ENCODE peak calls at places on chromosome 7, in six cellular contexts. One of them, this sample, is unnamed.

GRCh38 chr7:31549621-31550020 is 35.7 kb downstream of the ITPRID1 start:
- DNase-seq in PC-3: peak; percentile 83
- DNase-seq in cardiac muscle cell: no peak
- DNase-seq in AG10803: no peak
- DNase-seq in kidney epithelial cell: no peak
- DNase-seq in astrocyte of the spinal cord: no peak
- DNase-seq in this sample: no peak

GRCh38 chr7:88545663-88546062 is 213.8 kb upstream of the ZNF804B start:
- DNase-seq in kidney epithelial cell: no peak
- DNase-seq in PC-3: no peak
- DNase-seq in astrocyte of the spinal cord: no peak
- DNase-seq in AG10803: no peak
- DNase-seq in cardiac muscle cell: no peak
- DNase-seq in this sample: no peak

GRCh38 chr7:116630932-116631449 is 41.0 kb upstream of the MET start:
- DNase-seq in cardiac muscle cell: no peak
- DNase-seq in kidney epithelial cell: peak; percentile 95
- DNase-seq in PC-3: peak; percentile 83
- DNase-seq in astrocyte of the spinal cord: peak; percentile 90
- DNase-seq in AG10803: peak; percentile 82
- DNase-seq in this sample: peak; percentile 98

GRCh38 chr7:150828384-150828783 is 23.9 kb upstream of the AOC1 start:
- DNase-seq in cardiac muscle cell: no peak
- DNase-seq in astrocyte of the spinal cord: no peak
- DNase-seq in PC-3: no peak
- DNase-seq in kidney epithelial cell: no peak
- DNase-seq in AG10803: no peak
- DNase-seq in this sample: no peak

GRCh38 chr7:132755538-132756481 is 179.5 kb upstream of the PLXNA4 start:
- DNase-seq in cardiac muscle cell: no peak
- DNase-seq in AG10803: no peak
- DNase-seq in astrocyte of the spinal cord: peak; percentile 36
- DNase-seq in kidney epithelial cell: no peak
- DNase-seq in PC-3: no peak
- DNase-seq in this sample: peak; percentile 28

GRCh38 chr7:44408596-44408995 is 81.9 kb downstream of the NUDCD3 start:
- DNase-seq in AG10803: no peak
- DNase-seq in PC-3: no peak
- DNase-seq in kidney epithelial cell: no peak
- DNase-seq in astrocyte of the spinal cord: peak; percentile 68
- DNase-seq in cardiac muscle cell: peak; percentile 45
- DNase-seq in this sample: no peak

GRCh38 chr7:43530553-43531410 is 52.1 kb upstream of the STK17A start:
- DNase-seq in cardiac muscle cell: no peak
- DNase-seq in PC-3: no peak
- DNase-seq in kidney epithelial cell: no peak
- DNase-seq in astrocyte of the spinal cord: no peak
- DNase-seq in AG10803: no peak
- DNase-seq in this sample: no peak

GRCh38 chr7:70574970-70575799 is 556.8 kb upstream of the GALNT17 start:
- DNase-seq in cardiac muscle cell: no peak
- DNase-seq in PC-3: no peak
- DNase-seq in AG10803: peak; percentile 28
- DNase-seq in astrocyte of the spinal cord: peak; percentile 63
- DNase-seq in kidney epithelial cell: peak; percentile 58
- DNase-seq in this sample: no peak

GRCh38 chr7:139396323-139396951 is 36.7 kb downstream of the LUC7L2 start:
- DNase-seq in astrocyte of the spinal cord: peak; percentile 4
- DNase-seq in PC-3: peak; percentile 7
- DNase-seq in AG10803: no peak
- DNase-seq in cardiac muscle cell: no peak
- DNase-seq in kidney epithelial cell: no peak
- DNase-seq in this sample: peak; percentile 50

GRCh38 chr7:112800486-112800885 is 10.3 kb upstream of the TMEM168 start:
- DNase-seq in cardiac muscle cell: no peak
- DNase-seq in astrocyte of the spinal cord: no peak
- DNase-seq in PC-3: no peak
- DNase-seq in kidney epithelial cell: no peak
- DNase-seq in AG10803: no peak
- DNase-seq in this sample: no peak

GRCh38 chr7:85186521-85187241 is at the start of gene SEMA3D:
- DNase-seq in PC-3: peak; percentile 84
- DNase-seq in astrocyte of the spinal cord: peak; percentile 88
- DNase-seq in cardiac muscle cell: peak; percentile 90
- DNase-seq in AG10803: peak; percentile 84
- DNase-seq in kidney epithelial cell: no peak
- DNase-seq in this sample: peak; percentile 87

GRCh38 chr7:1733206-1733907 is 63.3 kb downstream of the ELFN1 start:
- DNase-seq in kidney epithelial cell: no peak
- DNase-seq in AG10803: no peak
- DNase-seq in PC-3: peak; percentile 20
- DNase-seq in astrocyte of the spinal cord: no peak
- DNase-seq in cardiac muscle cell: no peak
- DNase-seq in this sample: no peak

GRCh38 chr7:1733908-1734252 is 63.8 kb downstream of the ELFN1 start:
- DNase-seq in PC-3: no peak
- DNase-seq in cardiac muscle cell: no peak
- DNase-seq in astrocyte of the spinal cord: no peak
- DNase-seq in kidney epithelial cell: no peak
- DNase-seq in AG10803: no peak
- DNase-seq in this sample: no peak

GRCh38 chr7:1735806-1736468 is 65.9 kb downstream of the ELFN1 start:
- DNase-seq in astrocyte of the spinal cord: no peak
- DNase-seq in AG10803: no peak
- DNase-seq in cardiac muscle cell: no peak
- DNase-seq in kidney epithelial cell: no peak
- DNase-seq in PC-3: no peak
- DNase-seq in this sample: no peak

GRCh38 chr7:1735262-1735661 is 65.2 kb downstream of the ELFN1 start:
- DNase-seq in AG10803: no peak
- DNase-seq in cardiac muscle cell: no peak
- DNase-seq in PC-3: no peak
- DNase-seq in astrocyte of the spinal cord: no peak
- DNase-seq in kidney epithelial cell: no peak
- DNase-seq in this sample: no peak

DNA sequence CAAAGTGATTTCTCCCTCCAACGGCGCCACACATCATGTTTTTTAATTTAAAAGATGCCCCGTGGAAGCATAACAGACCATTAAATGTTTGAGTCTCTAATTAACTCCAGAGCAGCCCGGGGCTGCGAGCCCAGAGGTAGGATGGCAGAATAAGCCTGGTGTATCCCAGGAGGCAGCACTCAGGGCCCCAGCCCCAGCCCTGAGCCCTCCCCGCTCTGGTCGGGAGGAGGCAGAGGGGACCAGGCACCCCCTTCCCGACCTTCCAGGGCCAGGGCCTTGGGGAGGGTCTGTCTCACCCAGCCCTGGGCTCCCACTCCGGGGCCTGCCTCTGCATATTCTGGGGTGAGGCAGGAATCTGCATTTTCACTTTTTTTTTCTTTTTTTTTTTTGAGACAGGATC is 64.3 kb downstream of the ELFN1 start:
- DNase-seq in AG10803: no peak
- DNase-seq in PC-3: no peak
- DNase-seq in kidney epithelial cell: no peak
- DNase-seq in cardiac muscle cell: no peak
- DNase-seq in astrocyte of the spinal cord: no peak
- DNase-seq in this sample: no peak
- TF ChIP-seq CTCF in AG10803: no peak
- TF ChIP-seq CTCF in PC-3: no peak
- TF ChIP-seq CTCF in kidney epithelial cell: no peak
- TF ChIP-seq CTCF in cardiac muscle cell: no peak
- TF ChIP-seq CTCF in astrocyte of the spinal cord: no peak
- TF ChIP-seq CTCF in this sample: no peak

DNA sequence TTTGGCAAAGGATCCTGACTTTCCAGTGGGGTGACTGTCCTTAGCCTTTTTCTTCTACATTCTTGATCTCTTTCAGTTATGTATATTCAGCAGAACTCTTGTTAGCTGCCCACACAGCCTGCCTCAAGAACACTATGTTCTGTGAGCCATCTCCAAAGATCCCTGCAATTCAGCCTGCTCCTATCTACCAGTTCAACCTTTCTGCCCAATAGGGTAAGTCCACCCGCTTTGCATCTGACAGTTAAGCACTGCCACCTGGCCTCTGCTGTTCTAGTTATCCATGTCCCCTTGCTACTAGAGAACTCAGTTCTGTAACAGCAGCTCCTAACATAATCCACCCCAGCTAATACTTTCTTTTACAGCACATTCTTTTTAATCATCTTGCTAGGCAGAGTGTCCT is 13.5 kb downstream of the OR9A2 start:
- DNase-seq in kidney epithelial cell: no peak
- DNase-seq in PC-3: no peak
- DNase-seq in AG10803: no peak
- DNase-seq in astrocyte of the spinal cord: no peak
- DNase-seq in cardiac muscle cell: no peak
- DNase-seq in this sample: peak; percentile 53
- H3K4me3 ChIP-seq in kidney epithelial cell: no peak overlapping the region
- H3K4me3 ChIP-seq in PC-3: no peak overlapping the region
- H3K4me3 ChIP-seq in AG10803: no peak overlapping the region
- H3K4me3 ChIP-seq in astrocyte of the spinal cord: no peak overlapping the region
- H3K4me3 ChIP-seq in cardiac muscle cell: no peak overlapping the region
- H3K4me3 ChIP-seq in this sample: no peak overlapping the region

GRCh38 chr7:50795253-50795652 is 12.6 kb upstream of the GRB10 start:
- DNase-seq in astrocyte of the spinal cord: no peak
- DNase-seq in kidney epithelial cell: no peak
- DNase-seq in PC-3: no peak
- DNase-seq in AG10803: no peak
- DNase-seq in cardiac muscle cell: no peak
- DNase-seq in this sample: no peak
- TF ChIP-seq CTCF in astrocyte of the spinal cord: no peak
- TF ChIP-seq CTCF in kidney epithelial cell: no peak
- TF ChIP-seq CTCF in PC-3: no peak
- TF ChIP-seq CTCF in AG10803: no peak
- TF ChIP-seq CTCF in cardiac muscle cell: no peak
- TF ChIP-seq CTCF in this sample: no peak

GRCh38 chr7:47574473-47575328 is 7.2 kb downstream of the TNS3 start:
- DNase-seq in kidney epithelial cell: no peak
- DNase-seq in cardiac muscle cell: no peak
- DNase-seq in PC-3: no peak
- DNase-seq in AG10803: no peak
- DNase-seq in astrocyte of the spinal cord: no peak
- DNase-seq in this sample: no peak

GRCh38 chr7:47577351-47577919 is 4.5 kb downstream of the TNS3 start:
- DNase-seq in PC-3: no peak
- DNase-seq in astrocyte of the spinal cord: no peak
- DNase-seq in kidney epithelial cell: no peak
- DNase-seq in cardiac muscle cell: no peak
- DNase-seq in AG10803: no peak
- DNase-seq in this sample: no peak

GRCh38 chr7:47576909-47577255 is 5.0 kb downstream of the TNS3 start:
- DNase-seq in astrocyte of the spinal cord: no peak
- DNase-seq in PC-3: no peak
- DNase-seq in cardiac muscle cell: no peak
- DNase-seq in AG10803: no peak
- DNase-seq in kidney epithelial cell: no peak
- DNase-seq in this sample: no peak

GRCh38 chr7:47573758-47574472 is 8.0 kb downstream of the TNS3 start:
- DNase-seq in kidney epithelial cell: peak; percentile 48
- DNase-seq in AG10803: peak; percentile 98
- DNase-seq in cardiac muscle cell: no peak
- DNase-seq in astrocyte of the spinal cord: peak; percentile 59
- DNase-seq in PC-3: peak; percentile 77
- DNase-seq in this sample: peak; percentile 73

GRCh38 chr7:47576031-47576908 is 5.6 kb downstream of the TNS3 start:
- DNase-seq in cardiac muscle cell: no peak
- DNase-seq in AG10803: peak; percentile 80
- DNase-seq in kidney epithelial cell: no peak
- DNase-seq in PC-3: peak; percentile 96
- DNase-seq in astrocyte of the spinal cord: peak; percentile 61
- DNase-seq in this sample: peak; percentile 78
- H3K4me3 ChIP-seq in cardiac muscle cell: no peak overlapping the region
- H3K4me3 ChIP-seq in AG10803: no peak overlapping the region
- H3K4me3 ChIP-seq in kidney epithelial cell: no peak overlapping the region
- H3K4me3 ChIP-seq in PC-3: no peak overlapping the region
- H3K4me3 ChIP-seq in astrocyte of the spinal cord: no peak overlapping the region
- H3K4me3 ChIP-seq in this sample: no peak overlapping the region

DNA sequence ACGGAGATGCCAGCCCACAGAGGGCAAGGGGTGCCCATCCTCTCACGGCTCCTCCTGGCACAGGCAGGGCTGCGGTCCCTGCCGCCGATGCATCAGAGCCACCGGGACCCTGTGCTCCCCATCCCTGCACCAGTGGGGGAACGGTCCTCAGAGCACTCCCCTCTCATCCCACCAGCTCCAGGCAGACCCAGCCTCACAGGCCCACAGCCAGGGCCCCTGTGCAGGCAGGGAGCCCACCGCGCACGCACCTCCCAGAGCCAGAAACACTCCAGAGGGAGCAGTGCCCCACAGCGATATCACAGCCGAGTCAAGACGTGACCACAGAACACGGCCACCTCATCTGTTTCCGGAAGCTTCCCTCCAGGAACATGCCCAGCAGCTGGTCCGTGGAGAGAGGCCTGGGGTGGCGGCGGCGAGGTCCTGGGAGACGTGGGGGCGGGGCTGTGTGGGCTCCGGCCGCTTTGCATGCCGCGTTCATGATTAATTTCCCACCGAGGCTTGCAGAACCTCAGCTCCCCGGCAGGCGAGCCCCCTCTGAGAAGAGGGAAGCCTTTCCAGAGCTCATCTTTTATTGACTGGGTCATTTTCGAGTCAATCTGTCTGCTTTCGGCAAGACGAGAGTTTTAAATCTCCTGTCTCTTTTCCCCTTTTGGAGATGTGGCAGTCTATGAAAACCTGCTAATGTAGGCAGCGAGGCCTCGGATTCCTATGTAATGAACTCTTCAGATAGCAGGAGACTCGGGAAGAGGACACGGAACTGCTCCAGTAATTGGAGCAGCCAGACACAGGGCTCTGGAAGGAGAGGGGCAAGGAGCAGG is 242.6 kb downstream of the ELFN1 start:
- DNase-seq in cardiac muscle cell: peak; percentile 46
- DNase-seq in kidney epithelial cell: peak; percentile 62
- DNase-seq in PC-3: no peak
- DNase-seq in AG10803: peak; percentile 82
- DNase-seq in astrocyte of the spinal cord: peak; percentile 91
- DNase-seq in this sample: peak; percentile 82
- TF ChIP-seq CTCF in cardiac muscle cell: peak; percentile 53
- TF ChIP-seq CTCF in kidney epithelial cell: peak; percentile 45
- TF ChIP-seq CTCF in PC-3: no peak
- TF ChIP-seq CTCF in AG10803: peak; percentile 34
- TF ChIP-seq CTCF in astrocyte of the spinal cord: peak; percentile 55
- TF ChIP-seq CTCF in this sample: peak; percentile 63